ENCODE peak calls at places on chromosomes 2 and 18, in seven cellular contexts. F is left lung, K is astrocyte of the spinal cord, Q is heart right ventricle, X is left ventricle myocardium inferior, N is neural crest cell, O is cardiac muscle cell. R is an unnamed sample.

GRCh38 chr2:39497077-39497867 is 60.2 kb upstream of the MAP4K3 start:
- DNase-seq in F (no peak), K (no peak), Q (peak), X (no peak), N (no peak), O (peak), R (no peak)

GRCh38 chr2:143839456-143839855 is 680.5 kb downstream of the ZEB2 start:
- DNase-seq in F (no peak), K (no peak), Q (no peak), X (no peak), N (no peak), O (no peak), R (no peak)

GRCh38 chr18:3661121-3661520 is 211.1 kb downstream of the TGIF1 start:
- DNase-seq in F (no peak), K (no peak), Q (peak), X (no peak), N (no peak), O (no peak), R (no peak)

GRCh38 chr2:233402774-233403173 is 48.5 kb downstream of the DGKD start:
- DNase-seq in F (no peak), K (no peak), Q (no peak), X (no peak), N (no peak), O (no peak), R (no peak)

GRCh38 chr2:27042985-27043634 is 8.4 kb upstream of the AGBL5 start:
- DNase-seq in F (no peak), K (no peak), Q (no peak), X (no peak), N (no peak), O (no peak), R (no peak)

GRCh38 chr2:29747786-29748470 is 173.5 kb downstream of the ALK start:
- DNase-seq in F (peak), K (peak), Q (no peak), X (no peak), N (no peak), O (peak), R (no peak)

GRCh38 chr2:199739413-199740110 is 111.4 kb downstream of the FTCDNL1 start:
- DNase-seq in F (peak), K (peak), Q (peak), X (peak), N (peak), O (peak), R (peak)

GRCh38 chr2:236577481-236578410 is 8.1 kb downstream of the ACKR3 start:
- DNase-seq in F (no peak), K (no peak), Q (no peak), X (no peak), N (no peak), O (no peak), R (no peak)

GRCh38 chr2:122539920-122540319 is 784.5 kb downstream of the TSN start:
- DNase-seq in F (no peak), K (no peak), Q (no peak), X (no peak), N (no peak), O (no peak), R (no peak)

GRCh38 chr2:208359632-208359986 is 47.0 kb upstream of the PTH2R start:
- DNase-seq in F (peak), K (no peak), Q (peak), X (no peak), N (no peak), O (no peak), R (no peak)

GRCh38 chr2:128260239-128261138 is 58.2 kb downstream of the HS6ST1 start:
- DNase-seq in F (no peak), K (peak), Q (no peak), X (no peak), N (peak), O (peak), R (peak)

GRCh38 chr2:19505199-19506136 is 147.0 kb upstream of the OSR1 start:
- DNase-seq in F (no peak), K (no peak), Q (no peak), X (no peak), N (no peak), O (peak), R (no peak)

GRCh38 chr2:10162586-10163497 is 40.3 kb downstream of the RRM2 start:
- DNase-seq in F (no peak), K (no peak), Q (no peak), X (no peak), N (peak), O (no peak), R (no peak)

GRCh38 chr18:48893559-48894265 is 57.1 kb downstream of the SMAD7 start:
- DNase-seq in F (no peak), K (no peak), Q (no peak), X (no peak), N (no peak), O (no peak), R (no peak)

GRCh38 chr18:62179213-62179612 is 7.6 kb downstream of the PIGN start:
- DNase-seq in F (no peak), K (no peak), Q (no peak), X (no peak), N (no peak), O (no peak), R (no peak)

GRCh38 chr18:45871655-45872054 is 46.2 kb downstream of the SIGLEC15 start:
- DNase-seq in F (no peak), K (no peak), Q (no peak), X (no peak), N (no peak), O (peak), R (no peak)

GRCh38 chr2:68880213-68880612 is 9.0 kb upstream of the BMP10 start:
- DNase-seq in F (no peak), K (no peak), Q (no peak), X (no peak), N (no peak), O (peak), R (no peak)

GRCh38 chr2:26185304-26185928 is 12.5 kb downstream of the GAREM2 start:
- DNase-seq in F (no peak), K (no peak), Q (no peak), X (no peak), N (no peak), O (peak), R (no peak)

GRCh38 chr2:237143676-237144440 is 58.2 kb downstream of the COPS8 start:
- DNase-seq in F (no peak), K (peak), Q (no peak), X (no peak), N (no peak), O (peak), R (no peak)

GRCh38 chr2:11753886-11754704 is 7.7 kb downstream of the LPIN1 start:
- DNase-seq in F (no peak), K (peak), Q (peak), X (no peak), N (no peak), O (peak), R (no peak)

GRCh38 chr18:37564796-37565137 is 831 bp downstream of the CELF4 start:
- DNase-seq in F (peak), K (peak), Q (peak), X (peak), N (peak), O (peak), R (peak)

GRCh38 chr18:69817335-69817935 is 130.2 kb downstream of the CD226 start:
- DNase-seq in F (no peak), K (peak), Q (no peak), X (no peak), N (no peak), O (peak), R (no peak)

GRCh38 chr2:54499666-54500065 is 43.5 kb downstream of the SPTBN1 start:
- DNase-seq in F (no peak), K (no peak), Q (peak), X (no peak), N (no peak), O (peak), R (no peak)

GRCh38 chr18:32669549-32670165 is 103.2 kb downstream of the KLHL14 start:
- DNase-seq in F (no peak), K (no peak), Q (no peak), X (no peak), N (no peak), O (no peak), R (no peak)
- TF ChIP-seq CTCF in F (no peak), K (peak), Q (no peak), X (no peak), N (peak), O (no peak), R (peak)

GRCh38 chr2:20514596-20515269 is 67.9 kb downstream of the RHOB start:
- DNase-seq in F (peak), K (peak), Q (no peak), X (no peak), N (no peak), O (peak), R (no peak)
- TF ChIP-seq CTCF in F (no peak), K (no peak), Q (no peak), X (no peak), N (no peak), O (no peak), R (no peak)

GRCh38 chr2:60794271-60794863 is 38.3 kb downstream of the PAPOLG start:
- DNase-seq in F (no peak), K (peak), Q (no peak), X (no peak), N (no peak), O (peak), R (no peak)
- TF ChIP-seq CTCF in F (peak), K (peak), Q (peak), X (peak), N (peak), O (peak), R (peak)

GRCh38 chr2:195304310-195304709 is 352.7 kb upstream of the SLC39A10 start:
- DNase-seq in F (no peak), K (peak), Q (no peak), X (no peak), N (no peak), O (peak), R (no peak)
- TF ChIP-seq CTCF in F (no peak), K (peak), Q (no peak), X (no peak), N (peak), O (no peak), R (no peak)

DNA sequence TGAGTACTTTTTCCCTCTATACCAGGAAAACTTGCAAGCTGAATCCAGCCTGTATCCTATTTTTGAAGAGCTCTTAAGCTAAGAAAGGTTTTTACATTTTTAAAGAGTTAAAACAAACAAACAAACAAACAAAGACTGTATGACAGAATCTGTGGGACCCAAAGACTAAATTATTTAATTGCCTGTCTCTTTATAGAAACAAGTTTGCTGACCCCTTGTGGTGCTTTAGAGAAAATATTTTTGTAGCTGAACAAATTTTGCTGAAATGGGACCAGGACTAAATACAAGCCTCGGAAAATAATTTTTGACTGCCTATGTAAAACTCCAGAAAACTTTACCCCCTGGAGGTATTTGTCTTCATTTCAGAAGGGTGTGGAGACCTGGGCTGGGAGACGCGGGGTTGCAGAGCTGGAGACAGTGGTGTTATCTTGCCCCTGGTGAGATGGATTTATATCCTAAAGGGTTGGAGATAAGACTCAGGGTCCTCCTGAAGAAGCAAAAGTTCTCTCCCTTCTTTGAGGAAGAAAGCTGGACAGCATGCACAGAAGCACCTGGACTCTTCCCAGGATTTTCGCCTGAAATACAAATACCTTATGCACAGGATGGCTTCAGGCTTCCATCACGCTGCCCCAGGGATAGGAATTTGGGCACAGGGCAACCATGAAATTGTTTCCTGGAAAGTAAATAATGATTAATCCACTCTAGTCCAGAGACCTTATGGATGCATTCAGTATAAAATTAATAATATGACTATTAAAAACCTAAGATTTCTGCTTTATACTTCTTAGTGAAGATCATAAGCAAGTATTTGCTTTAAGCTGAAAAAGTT is 54.3 kb downstream of the TMX3 start:
- DNase-seq in F (no peak), K (peak), Q (no peak), X (no peak), N (no peak), O (peak), R (no peak)
- TF ChIP-seq CTCF in F (peak), K (peak), Q (peak), X (peak), N (peak), O (peak), R (peak)

GRCh38 chr2:34012728-34013302 is 413.7 kb upstream of the FAM98A start:
- DNase-seq in F (peak), K (peak), Q (peak), X (peak), N (peak), O (peak), R (peak)
- TF ChIP-seq CTCF in F (peak), K (peak), Q (peak), X (peak), N (peak), O (peak), R (peak)

R was measured in mesothelial cell of epicardium.